ENCODE peak calls at places on chromosomes 4 and X, in five cellular contexts. Y is K562, F is HepG2, R is GM12878, U is IMR-90. O is an unnamed sample.

GRCh38 chr4:144591401-144591800 is 54.6 kb upstream of the HHIP start:
- DNase-seq in U (peak; percentile 89), F (no peak), R (no peak), Y (no peak), O (no peak)

GRCh38 chr4:19888587-19888986 is 363.1 kb upstream of the SLIT2 start:
- DNase-seq in U (no peak), F (no peak), R (no peak), Y (no peak), O (no peak)

GRCh38 chr4:101256222-101256621 is 91.1 kb downstream of the PPP3CA start:
- DNase-seq in Y (no peak), U (no peak), F (peak; percentile 11), R (no peak), O (no peak)

GRCh38 chrX:154979671-154980070 is 42.9 kb downstream of the F8 start:
- DNase-seq in U (no peak), R (no peak), Y (no peak), F (no peak), O (no peak)

GRCh38 chrX:134520860-134521390 is 61.0 kb downstream of the HPRT1 start:
- DNase-seq in U (peak; percentile 76), F (peak; percentile 34), Y (peak; percentile 67), R (no peak), O (peak; percentile 61)

GRCh38 chr4:2337896-2338295 is 76.0 kb upstream of the MXD4 start:
- DNase-seq in Y (no peak), F (no peak), U (no peak), R (no peak), O (no peak)

GRCh38 chr4:113411496-113411938 is 350.0 kb downstream of the CAMK2D start:
- DNase-seq in U (peak; percentile 97), R (no peak), Y (no peak), F (peak; percentile 15), O (no peak)

GRCh38 chrX:14712096-14712495 is 160.8 kb downstream of the FANCB start:
- DNase-seq in F (peak; percentile 1), U (no peak), Y (no peak), R (no peak), O (no peak)

GRCh38 chr4:107391009-107391629 is 328.9 kb downstream of the PAPSS1 start:
- DNase-seq in Y (no peak), R (no peak), F (no peak), U (no peak), O (no peak)

GRCh38 chr4:117164338-117164737 is 79.0 kb upstream of the TRAM1L1 start:
- DNase-seq in R (no peak), U (no peak), Y (no peak), F (no peak), O (no peak)

GRCh38 chr4:148443550-148444295 is 1.5 kb upstream of the NR3C2 start:
- DNase-seq in U (no peak), Y (no peak), R (no peak), F (no peak), O (peak; percentile 38)

GRCh38 chr4:13989496-13989895 is 362.0 kb upstream of the BOD1L1 start:
- DNase-seq in R (no peak), Y (no peak), U (no peak), F (no peak), O (no peak)

GRCh38 chr4:110354460-110354859 is 121.5 kb upstream of the ENPEP start:
- DNase-seq in Y (no peak), F (no peak), U (no peak), R (no peak), O (no peak)

GRCh38 chr4:113969935-113970334 is 9.5 kb downstream of the ARSJ start:
- DNase-seq in Y (no peak), R (no peak), U (no peak), F (no peak), O (no peak)

GRCh38 chr4:78018271-78019049 is 38.7 kb upstream of the FRAS1 start:
- DNase-seq in Y (no peak), U (no peak), R (no peak), F (no peak), O (no peak)

GRCh38 chr4:57110635-57111546 is 706 bp upstream of the IGFBP7 start:
- DNase-seq in R (no peak), U (peak; percentile 68), F (no peak), Y (peak; percentile 2), O (peak; percentile 34)

GRCh38 chrX:2954541-2954940 is 25.4 kb upstream of the ARSD start:
- DNase-seq in F (no peak), R (no peak), U (no peak), Y (no peak), O (no peak)

GRCh38 chrX:46860536-46860935 is 23.7 kb downstream of the RP2 start:
- DNase-seq in F (peak; percentile 49), Y (no peak), U (no peak), R (no peak), O (no peak)

GRCh38 chrX:117996918-117997480 is 119.6 kb downstream of the KLHL13 start:
- DNase-seq in F (peak; percentile 0), Y (no peak), R (no peak), U (peak; percentile 63), O (peak; percentile 14)

GRCh38 chrX:3791449-3791848 is 78.0 kb upstream of the PRKX start:
- DNase-seq in U (no peak), R (no peak), F (no peak), Y (no peak), O (no peak)

GRCh38 chrX:41119803-41120202 is 34.6 kb downstream of the USP9X start:
- DNase-seq in Y (no peak), U (no peak), R (no peak), F (no peak), O (no peak)

GRCh38 chrX:41121766-41122165 is 36.5 kb downstream of the USP9X start:
- DNase-seq in F (no peak), U (no peak), Y (no peak), R (no peak), O (no peak)

GRCh38 chrX:41122664-41123257 is 37.5 kb downstream of the USP9X start:
- DNase-seq in F (no peak), R (no peak), Y (no peak), U (no peak), O (peak; percentile 13)

GRCh38 chrX:41116948-41117347 is 31.7 kb downstream of the USP9X start:
- DNase-seq in R (peak; percentile 71), U (no peak), Y (peak; percentile 22), F (no peak), O (no peak)

DNA sequence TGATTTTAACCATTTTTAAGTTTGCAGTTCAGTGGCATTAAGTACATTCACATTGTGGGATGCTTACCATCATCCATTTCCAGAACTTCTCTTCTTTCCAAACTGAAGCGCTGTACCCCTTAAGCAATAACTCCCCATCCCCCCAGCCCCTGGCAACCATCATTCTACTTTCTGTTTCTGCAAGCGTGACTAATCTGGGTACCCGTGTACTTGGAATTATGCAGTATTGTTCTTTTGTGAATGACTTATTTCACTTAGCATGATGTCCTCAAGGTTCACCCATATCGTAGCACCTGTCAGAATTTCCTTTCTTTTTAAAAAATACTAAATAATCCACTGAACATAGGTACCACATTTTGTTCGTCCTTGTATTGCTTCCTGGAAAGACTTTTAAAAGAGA is 32.9 kb downstream of the USP9X start:
- DNase-seq in F (no peak), Y (no peak), R (no peak), U (no peak), O (no peak)
- H3K4me2 ChIP-seq in F (no peak overlapping the region), Y (no peak overlapping the region), R (peak overlapping the region; percentile 92), U (no peak overlapping the region), O (no peak overlapping the region)

GRCh38 chr4:142566780-142567179 is 279.3 kb downstream of the INPP4B start:
- DNase-seq in Y (no peak), U (no peak), F (no peak), R (no peak), O (no peak)
- TF ChIP-seq MXI1 in Y (no peak), U (no peak), F (no peak), R (no peak), O (no peak)

GRCh38 chr4:123559955-123560669 is 163.5 kb downstream of the SPRY1 start:
- DNase-seq in U (peak; percentile 61), R (no peak), F (peak; percentile 68), Y (no peak), O (no peak)

GRCh38 chr4:123558865-123559264 is 162.3 kb downstream of the SPRY1 start:
- DNase-seq in U (no peak), Y (no peak), R (no peak), F (no peak), O (no peak)

GRCh38 chr4:123555500-123556273 is 159.1 kb downstream of the SPRY1 start:
- DNase-seq in Y (peak; percentile 41), U (peak; percentile 74), F (peak; percentile 98), R (no peak), O (no peak)

GRCh38 chr4:123556526-123556925 is 159.9 kb downstream of the SPRY1 start:
- DNase-seq in U (no peak), F (no peak), R (no peak), Y (no peak), O (no peak)

GRCh38 chr4:123557857-123558536 is 161.4 kb downstream of the SPRY1 start:
- DNase-seq in Y (no peak), U (no peak), R (no peak), F (no peak), O (no peak)
- H3K4me2 ChIP-seq in Y (no peak overlapping the region), U (no peak overlapping the region), R (no peak overlapping the region), F (no peak overlapping the region), O (no peak overlapping the region)

DNA sequence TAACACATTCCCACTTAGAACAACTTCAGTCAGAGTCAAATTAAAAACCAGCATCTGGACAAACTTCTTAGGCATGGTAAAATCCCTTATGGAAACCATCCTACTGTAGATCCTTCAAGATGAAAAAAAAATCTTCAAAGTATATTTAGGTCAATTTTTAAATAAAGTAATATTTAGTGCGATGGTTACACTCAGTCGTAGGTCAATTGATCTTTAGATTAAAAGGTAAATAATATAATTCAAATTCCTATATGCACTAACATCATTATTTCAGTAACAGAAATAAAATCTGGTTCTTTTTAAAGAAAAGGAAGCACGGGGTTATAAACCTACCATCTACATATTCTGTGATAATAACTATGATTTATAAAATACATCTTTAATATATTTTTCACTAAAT is at the start of gene UGT2A2:
- DNase-seq in R (no peak), Y (no peak), U (no peak), F (no peak), O (no peak)
- TF ChIP-seq MXI1 in R (no peak), Y (no peak), U (no peak), F (no peak), O (no peak)

GRCh38 chr4:140719693-140720092 is 36.5 kb downstream of the TBC1D9 start:
- DNase-seq in F (no peak), R (no peak), Y (no peak), U (no peak), O (no peak)
- H3K4me2 ChIP-seq in F (no peak overlapping the region), R (peak overlapping the region; percentile 91), Y (no peak overlapping the region), U (no peak overlapping the region), O (no peak overlapping the region)

GRCh38 chr4:159175165-159175988 is 72.5 kb downstream of the RAPGEF2 start:
- DNase-seq in F (peak; percentile 77), U (peak; percentile 94), Y (peak; percentile 88), R (peak; percentile 73), O (peak; percentile 48)
- TF ChIP-seq MXI1 in F (no peak), U (no peak), Y (no peak), R (no peak), O (no peak)

GRCh38 chr4:98970386-98970785 is 25.1 kb upstream of the METAP1 start:
- DNase-seq in Y (no peak), U (peak; percentile 5), R (no peak), F (no peak), O (no peak)
- H3K4me2 ChIP-seq in Y (no peak overlapping the region), U (no peak overlapping the region), R (no peak overlapping the region), F (no peak overlapping the region), O (no peak overlapping the region)

O was measured in SK-N-SH.